ENCODE peak calls at places on chromosomes 11 and 22, in ten cellular contexts. M, H, V, J, T, X, R, B, O and I are unnamed samples.
A peak's percentile ranks its signal among the peaks of the same experiment; 100 is the strongest.

GRCh38 chr11:36165638-36166389 is 123.4 kb downstream of the COMMD9 start:
- DNase-seq in T (no peak), M (no peak), O (no peak), R (no peak), B (no peak), X (no peak), J (no peak), V (no peak), H (no peak), I (no peak)

GRCh38 chr11:45089251-45089650 is 57.2 kb upstream of the PRDM11 start:
- DNase-seq in M (peak; percentile 21), R (peak; percentile 86), T (no peak), V (no peak), O (no peak), H (no peak), X (peak; percentile 97), B (peak; percentile 86), J (no peak), I (peak; percentile 98)

GRCh38 chr11:134120921-134121526 is 52.2 kb downstream of the JAM3 start:
- DNase-seq in B (peak; percentile 39), X (peak; percentile 79), O (no peak), M (no peak), V (no peak), T (no peak), R (peak; percentile 46), H (no peak), J (no peak), I (peak; percentile 84)

GRCh38 chr11:68756171-68756766 is 4.9 kb upstream of the TESMIN start:
- DNase-seq in X (peak; percentile 44), M (no peak), R (no peak), O (no peak), T (no peak), J (no peak), H (no peak), V (no peak), B (no peak), I (no peak)

GRCh38 chr11:29173660-29174062 is 843.2 kb downstream of the KCNA4 start:
- DNase-seq in T (no peak), R (peak; percentile 92), B (no peak), O (no peak), H (no peak), X (peak; percentile 68), M (no peak), V (no peak), J (no peak), I (peak; percentile 85)

GRCh38 chr11:68843703-68844312 is 2.1 kb upstream of the CPT1A start:
- DNase-seq in M (no peak), B (no peak), J (peak; percentile 84), O (peak; percentile 50), T (peak; percentile 60), H (peak; percentile 82), R (no peak), X (no peak), V (no peak), I (no peak)

GRCh38 chr11:132158091-132158490 is 787.7 kb downstream of the NTM start:
- DNase-seq in M (no peak), T (no peak), O (peak; percentile 31), V (no peak), J (peak; percentile 78), R (peak; percentile 34), B (no peak), H (no peak), X (peak; percentile 39), I (peak; percentile 26)

GRCh38 chr11:106156290-106156937 is 79.0 kb downstream of the AASDHPPT start:
- DNase-seq in H (no peak), O (no peak), R (peak; percentile 93), X (peak; percentile 82), M (peak; percentile 24), B (no peak), T (no peak), V (no peak), J (peak; percentile 35), I (peak; percentile 94)

GRCh38 chr11:116580828-116581227 is 192.0 kb downstream of the BUD13 start:
- DNase-seq in H (no peak), B (no peak), R (no peak), T (no peak), O (no peak), X (peak; percentile 25), V (no peak), M (no peak), J (peak; percentile 87), I (no peak)

GRCh38 chr11:45847908-45848316 is 637 bp downstream of the CRY2 start:
- DNase-seq in J (peak; percentile 46), O (no peak), T (peak; percentile 39), M (no peak), H (peak; percentile 74), V (no peak), X (peak; percentile 82), B (peak; percentile 24), R (peak; percentile 76), I (peak; percentile 64)

GRCh38 chr11:108803781-108804180 is 138.9 kb downstream of the DDX10 start:
- DNase-seq in M (no peak), O (no peak), V (no peak), J (no peak), X (peak; percentile 54), B (no peak), T (no peak), R (peak; percentile 37), H (no peak), I (peak; percentile 14)

GRCh38 chr22:23068096-23068831 is 2.1 kb upstream of the GNAZ start:
- DNase-seq in X (no peak), B (no peak), O (no peak), M (no peak), J (no peak), T (no peak), V (no peak), H (peak; percentile 24), R (no peak), I (no peak)

GRCh38 chr22:24417901-24418641 is 9.3 kb upstream of the ADORA2A start:
- DNase-seq in O (no peak), B (no peak), X (peak; percentile 53), J (no peak), T (no peak), R (no peak), H (no peak), M (no peak), V (no peak), I (peak; percentile 44)

GRCh38 chr11:117410238-117410637 is 82.6 kb downstream of the CEP164 start:
- DNase-seq in M (no peak), J (no peak), V (no peak), T (no peak), O (no peak), X (no peak), R (no peak), H (no peak), B (no peak), I (no peak)

GRCh38 chr11:20355221-20356219 is 8.0 kb upstream of the HTATIP2 start:
- DNase-seq in R (peak; percentile 77), O (peak; percentile 22), J (peak; percentile 44), T (peak; percentile 19), X (peak; percentile 72), B (no peak), H (no peak), V (no peak), M (no peak), I (peak; percentile 59)

GRCh38 chr11:8759634-8760033 is 77.0 kb downstream of the RPL27A start:
- DNase-seq in V (no peak), B (no peak), H (no peak), O (no peak), X (no peak), R (no peak), M (no peak), T (no peak), J (no peak), I (no peak)

GRCh38 chr11:32420937-32421532 is 14.3 kb downstream of the WT1 start:
- DNase-seq in H (no peak), J (no peak), V (no peak), T (peak; percentile 16), B (no peak), R (no peak), O (no peak), M (no peak), X (no peak), I (no peak)

GRCh38 chr11:27216268-27217149 is 146.5 kb downstream of the CCDC34 start:
- DNase-seq in R (peak; percentile 54), H (no peak), M (no peak), X (peak; percentile 43), V (no peak), O (no peak), T (no peak), J (no peak), B (no peak), I (peak; percentile 90)

GRCh38 chr11:1574256-1575242 is 2.5 kb upstream of the DUSP8 start:
- DNase-seq in O (no peak), M (no peak), B (no peak), R (peak; percentile 44), X (peak; percentile 74), V (no peak), H (peak; percentile 81), J (peak; percentile 91), T (peak; percentile 53), I (peak; percentile 42)

GRCh38 chr11:130179396-130180306 is 20.1 kb downstream of the ST14 start:
- DNase-seq in O (no peak), V (no peak), M (no peak), T (no peak), R (no peak), B (no peak), J (no peak), H (no peak), X (no peak), I (no peak)